ENCODE peak calls at places on chromosomes 6 and 20, in four cellular contexts. One of them, this sample, is unnamed.

GRCh38 chr20:50380697-50381040 is 129.5 kb upstream of the PTPN1 start:
- DNase-seq in stimulated activated CD8-positive, alpha-beta memory T cell treated with anti-CD3 and anti-CD28 coated beads, Interleukin-2, amount 100 ng/mL, for 48 hours: no peak
- DNase-seq in SK-N-MC: no peak
- DNase-seq in left cardiac atrium: no peak
- DNase-seq in this sample: peak; percentile 42

GRCh38 chr20:47725248-47725973 is 59.9 kb downstream of the SULF2 start:
- DNase-seq in SK-N-MC: peak; percentile 42
- DNase-seq in stimulated activated CD8-positive, alpha-beta memory T cell treated with anti-CD3 and anti-CD28 coated beads, Interleukin-2, amount 100 ng/mL, for 48 hours: peak; percentile 60
- DNase-seq in left cardiac atrium: peak; percentile 78
- DNase-seq in this sample: peak; percentile 81

GRCh38 chr6:122147291-122147690 is 252.2 kb upstream of the HSF2 start:
- DNase-seq in stimulated activated CD8-positive, alpha-beta memory T cell treated with anti-CD3 and anti-CD28 coated beads, Interleukin-2, amount 100 ng/mL, for 48 hours: no peak
- DNase-seq in SK-N-MC: no peak
- DNase-seq in left cardiac atrium: no peak
- DNase-seq in this sample: no peak

GRCh38 chr6:73521351-73522254 is 771 bp upstream of the EEF1A1 start:
- DNase-seq in stimulated activated CD8-positive, alpha-beta memory T cell treated with anti-CD3 and anti-CD28 coated beads, Interleukin-2, amount 100 ng/mL, for 48 hours: peak; percentile 58
- DNase-seq in left cardiac atrium: peak; percentile 85
- DNase-seq in SK-N-MC: no peak
- DNase-seq in this sample: peak; percentile 75

GRCh38 chr20:20393770-20394169 is 25.9 kb downstream of the INSM1 start:
- DNase-seq in stimulated activated CD8-positive, alpha-beta memory T cell treated with anti-CD3 and anti-CD28 coated beads, Interleukin-2, amount 100 ng/mL, for 48 hours: no peak
- DNase-seq in left cardiac atrium: no peak
- DNase-seq in SK-N-MC: no peak
- DNase-seq in this sample: no peak

GRCh38 chr6:109055771-109056235 is 38.8 kb downstream of the SESN1 start:
- DNase-seq in SK-N-MC: no peak
- DNase-seq in left cardiac atrium: no peak
- DNase-seq in stimulated activated CD8-positive, alpha-beta memory T cell treated with anti-CD3 and anti-CD28 coated beads, Interleukin-2, amount 100 ng/mL, for 48 hours: no peak
- DNase-seq in this sample: peak; percentile 33

GRCh38 chr6:33247977-33248642 is 23.6 kb downstream of the VPS52 start:
- DNase-seq in left cardiac atrium: peak; percentile 90
- DNase-seq in stimulated activated CD8-positive, alpha-beta memory T cell treated with anti-CD3 and anti-CD28 coated beads, Interleukin-2, amount 100 ng/mL, for 48 hours: peak; percentile 82
- DNase-seq in SK-N-MC: peak; percentile 39
- DNase-seq in this sample: peak; percentile 76

GRCh38 chr6:64299176-64299575 is 663.6 kb downstream of the PHF3 start:
- DNase-seq in stimulated activated CD8-positive, alpha-beta memory T cell treated with anti-CD3 and anti-CD28 coated beads, Interleukin-2, amount 100 ng/mL, for 48 hours: no peak
- DNase-seq in SK-N-MC: no peak
- DNase-seq in left cardiac atrium: no peak
- DNase-seq in this sample: no peak

GRCh38 chr20:38034108-38034649 is 633 bp downstream of the RPRD1B start:
- DNase-seq in SK-N-MC: no peak
- DNase-seq in stimulated activated CD8-positive, alpha-beta memory T cell treated with anti-CD3 and anti-CD28 coated beads, Interleukin-2, amount 100 ng/mL, for 48 hours: no peak
- DNase-seq in left cardiac atrium: no peak
- DNase-seq in this sample: no peak

GRCh38 chr6:129507059-129507807 is 202.7 kb downstream of the ARHGAP18 start:
- DNase-seq in stimulated activated CD8-positive, alpha-beta memory T cell treated with anti-CD3 and anti-CD28 coated beads, Interleukin-2, amount 100 ng/mL, for 48 hours: no peak
- DNase-seq in left cardiac atrium: no peak
- DNase-seq in SK-N-MC: no peak
- DNase-seq in this sample: peak; percentile 92

GRCh38 chr6:145929037-145929633 is 35.0 kb downstream of the SHPRH start:
- DNase-seq in stimulated activated CD8-positive, alpha-beta memory T cell treated with anti-CD3 and anti-CD28 coated beads, Interleukin-2, amount 100 ng/mL, for 48 hours: no peak
- DNase-seq in SK-N-MC: peak; percentile 26
- DNase-seq in left cardiac atrium: no peak
- DNase-seq in this sample: peak; percentile 54

GRCh38 chr6:42406296-42407280 is 45.1 kb downstream of the TRERF1 start:
- DNase-seq in left cardiac atrium: no peak
- DNase-seq in SK-N-MC: no peak
- DNase-seq in stimulated activated CD8-positive, alpha-beta memory T cell treated with anti-CD3 and anti-CD28 coated beads, Interleukin-2, amount 100 ng/mL, for 48 hours: no peak
- DNase-seq in this sample: no peak

GRCh38 chr6:166955121-166955864 is 1.1 kb downstream of the RNASET2 start:
- DNase-seq in left cardiac atrium: peak; percentile 41
- DNase-seq in SK-N-MC: no peak
- DNase-seq in stimulated activated CD8-positive, alpha-beta memory T cell treated with anti-CD3 and anti-CD28 coated beads, Interleukin-2, amount 100 ng/mL, for 48 hours: no peak
- DNase-seq in this sample: no peak

GRCh38 chr20:25032478-25033183 is 25.3 kb downstream of the ACSS1 start:
- DNase-seq in SK-N-MC: no peak
- DNase-seq in stimulated activated CD8-positive, alpha-beta memory T cell treated with anti-CD3 and anti-CD28 coated beads, Interleukin-2, amount 100 ng/mL, for 48 hours: no peak
- DNase-seq in left cardiac atrium: peak; percentile 80
- DNase-seq in this sample: no peak

GRCh38 chr6:79261666-79262065 is 27.2 kb upstream of the HMGN3 start:
- DNase-seq in SK-N-MC: no peak
- DNase-seq in stimulated activated CD8-positive, alpha-beta memory T cell treated with anti-CD3 and anti-CD28 coated beads, Interleukin-2, amount 100 ng/mL, for 48 hours: no peak
- DNase-seq in left cardiac atrium: no peak
- DNase-seq in this sample: no peak

GRCh38 chr20:1722513-1723050 is 65.0 kb upstream of the SIRPG start:
- DNase-seq in stimulated activated CD8-positive, alpha-beta memory T cell treated with anti-CD3 and anti-CD28 coated beads, Interleukin-2, amount 100 ng/mL, for 48 hours: no peak
- DNase-seq in SK-N-MC: no peak
- DNase-seq in left cardiac atrium: no peak
- DNase-seq in this sample: no peak

GRCh38 chr20:34907616-34908469 is 31.4 kb downstream of the ACSS2 start:
- DNase-seq in SK-N-MC: peak; percentile 98
- DNase-seq in left cardiac atrium: peak; percentile 83
- DNase-seq in stimulated activated CD8-positive, alpha-beta memory T cell treated with anti-CD3 and anti-CD28 coated beads, Interleukin-2, amount 100 ng/mL, for 48 hours: no peak
- DNase-seq in this sample: peak; percentile 97

GRCh38 chr20:8721098-8721497 is 347.8 kb upstream of the PLCB4 start:
- DNase-seq in stimulated activated CD8-positive, alpha-beta memory T cell treated with anti-CD3 and anti-CD28 coated beads, Interleukin-2, amount 100 ng/mL, for 48 hours: no peak
- DNase-seq in left cardiac atrium: peak; percentile 40
- DNase-seq in SK-N-MC: peak; percentile 24
- DNase-seq in this sample: peak; percentile 44

GRCh38 chr6:163341224-163341623 is 73.3 kb upstream of the QKI start:
- DNase-seq in left cardiac atrium: no peak
- DNase-seq in SK-N-MC: no peak
- DNase-seq in stimulated activated CD8-positive, alpha-beta memory T cell treated with anti-CD3 and anti-CD28 coated beads, Interleukin-2, amount 100 ng/mL, for 48 hours: no peak
- DNase-seq in this sample: no peak

GRCh38 chr6:106064766-106065165 is 21.4 kb upstream of the PRDM1 start:
- DNase-seq in left cardiac atrium: no peak
- DNase-seq in stimulated activated CD8-positive, alpha-beta memory T cell treated with anti-CD3 and anti-CD28 coated beads, Interleukin-2, amount 100 ng/mL, for 48 hours: no peak
- DNase-seq in SK-N-MC: no peak
- DNase-seq in this sample: no peak

GRCh38 chr20:37133952-37134351 is 38.2 kb upstream of the RBL1 start:
- DNase-seq in stimulated activated CD8-positive, alpha-beta memory T cell treated with anti-CD3 and anti-CD28 coated beads, Interleukin-2, amount 100 ng/mL, for 48 hours: no peak
- DNase-seq in SK-N-MC: no peak
- DNase-seq in left cardiac atrium: no peak
- DNase-seq in this sample: no peak

GRCh38 chr6:131532476-131533108 is 40.4 kb upstream of the ARG1 start:
- DNase-seq in stimulated activated CD8-positive, alpha-beta memory T cell treated with anti-CD3 and anti-CD28 coated beads, Interleukin-2, amount 100 ng/mL, for 48 hours: peak; percentile 42
- DNase-seq in left cardiac atrium: no peak
- DNase-seq in SK-N-MC: no peak
- DNase-seq in this sample: peak; percentile 30

GRCh38 chr6:44074383-44075136 is 52.7 kb downstream of the MRPL14 start:
- DNase-seq in SK-N-MC: peak; percentile 66
- DNase-seq in left cardiac atrium: peak; percentile 84
- DNase-seq in stimulated activated CD8-positive, alpha-beta memory T cell treated with anti-CD3 and anti-CD28 coated beads, Interleukin-2, amount 100 ng/mL, for 48 hours: peak; percentile 61
- DNase-seq in this sample: peak; percentile 66

GRCh38 chr20:5859611-5860010 is 90.7 kb downstream of the TRMT6 start:
- DNase-seq in SK-N-MC: no peak
- DNase-seq in left cardiac atrium: no peak
- DNase-seq in stimulated activated CD8-positive, alpha-beta memory T cell treated with anti-CD3 and anti-CD28 coated beads, Interleukin-2, amount 100 ng/mL, for 48 hours: no peak
- DNase-seq in this sample: no peak

GRCh38 chr6:47447726-47448125 is 29.9 kb upstream of the CD2AP start:
- DNase-seq in stimulated activated CD8-positive, alpha-beta memory T cell treated with anti-CD3 and anti-CD28 coated beads, Interleukin-2, amount 100 ng/mL, for 48 hours: no peak
- DNase-seq in left cardiac atrium: no peak
- DNase-seq in SK-N-MC: no peak
- DNase-seq in this sample: no peak

GRCh38 chr20:13800728-13801134 is 15.9 kb downstream of the NDUFAF5 start:
- DNase-seq in stimulated activated CD8-positive, alpha-beta memory T cell treated with anti-CD3 and anti-CD28 coated beads, Interleukin-2, amount 100 ng/mL, for 48 hours: no peak
- DNase-seq in SK-N-MC: no peak
- DNase-seq in left cardiac atrium: peak; percentile 92
- DNase-seq in this sample: peak; percentile 95

GRCh38 chr20:44517454-44517853 is 4.4 kb downstream of the SERINC3 start:
- DNase-seq in stimulated activated CD8-positive, alpha-beta memory T cell treated with anti-CD3 and anti-CD28 coated beads, Interleukin-2, amount 100 ng/mL, for 48 hours: no peak
- DNase-seq in left cardiac atrium: no peak
- DNase-seq in SK-N-MC: no peak
- DNase-seq in this sample: no peak

GRCh38 chr20:1820137-1821074 is 74.8 kb upstream of the SIRPA start:
- DNase-seq in stimulated activated CD8-positive, alpha-beta memory T cell treated with anti-CD3 and anti-CD28 coated beads, Interleukin-2, amount 100 ng/mL, for 48 hours: no peak
- DNase-seq in left cardiac atrium: no peak
- DNase-seq in SK-N-MC: no peak
- DNase-seq in this sample: peak; percentile 74

GRCh38 chr6:45323656-45324224 is 4.4 kb upstream of the RUNX2 start:
- DNase-seq in SK-N-MC: no peak
- DNase-seq in stimulated activated CD8-positive, alpha-beta memory T cell treated with anti-CD3 and anti-CD28 coated beads, Interleukin-2, amount 100 ng/mL, for 48 hours: no peak
- DNase-seq in left cardiac atrium: no peak
- DNase-seq in this sample: no peak

GRCh38 chr6:26205625-26206574 is 118.7 kb downstream of the HFE start:
- DNase-seq in SK-N-MC: no peak
- DNase-seq in stimulated activated CD8-positive, alpha-beta memory T cell treated with anti-CD3 and anti-CD28 coated beads, Interleukin-2, amount 100 ng/mL, for 48 hours: no peak
- DNase-seq in left cardiac atrium: no peak
- DNase-seq in this sample: peak; percentile 78

GRCh38 chr6:1251198-1252155 is 60.4 kb upstream of the FOXQ1 start:
- DNase-seq in stimulated activated CD8-positive, alpha-beta memory T cell treated with anti-CD3 and anti-CD28 coated beads, Interleukin-2, amount 100 ng/mL, for 48 hours: no peak
- DNase-seq in SK-N-MC: no peak
- DNase-seq in left cardiac atrium: no peak
- DNase-seq in this sample: peak; percentile 35

GRCh38 chr20:25047766-25048165 is 10.2 kb downstream of the ACSS1 start:
- DNase-seq in stimulated activated CD8-positive, alpha-beta memory T cell treated with anti-CD3 and anti-CD28 coated beads, Interleukin-2, amount 100 ng/mL, for 48 hours: no peak
- DNase-seq in SK-N-MC: no peak
- DNase-seq in left cardiac atrium: no peak
- DNase-seq in this sample: no peak